ENCODE peak calls at places on chromosomes 2 and 18, in five cellular contexts. H is HFF-Myc, U is epithelial cell of esophagus, F is right cardiac atrium, A is upper lobe of right lung. I is an unnamed sample.

GRCh38 chr18:46630160-46630559 is 26.9 kb downstream of the LOXHD1 start:
- DNase-seq in U (peak; percentile 13), H (peak; percentile 38), A (no peak), F (no peak), I (no peak)

GRCh38 chr2:70895249-70895648 is 40.5 kb upstream of the ATP6V1B1 start:
- DNase-seq in A (no peak), U (no peak), F (no peak), H (no peak), I (no peak)

GRCh38 chr2:57842531-57842930 is 204.1 kb upstream of the VRK2 start:
- DNase-seq in A (no peak), U (peak; percentile 43), H (peak; percentile 2), F (no peak), I (peak; percentile 37)

GRCh38 chr2:133975676-133976428 is 278.0 kb upstream of the MGAT5 start:
- DNase-seq in A (no peak), H (no peak), U (no peak), F (no peak), I (no peak)

GRCh38 chr2:41899189-41899588 is 148.6 kb upstream of the PKDCC start:
- DNase-seq in H (no peak), A (no peak), F (no peak), U (peak; percentile 87), I (no peak)

GRCh38 chr2:71679481-71679880 is 226.1 kb downstream of the DYSF start:
- DNase-seq in U (no peak), A (no peak), F (no peak), H (no peak), I (no peak)

GRCh38 chr18:31563778-31564177 is 27.9 kb upstream of the TTR start:
- DNase-seq in F (no peak), U (peak; percentile 18), H (no peak), A (no peak), I (no peak)

GRCh38 chr18:12434541-12434929 is 26.8 kb downstream of the PRELID3A start:
- DNase-seq in A (no peak), U (no peak), H (no peak), F (no peak), I (no peak)

GRCh38 chr18:12686100-12686499 is 16.4 kb downstream of the CEP76 start:
- DNase-seq in H (no peak), A (no peak), U (peak; percentile 58), F (no peak), I (no peak)

GRCh38 chr18:49510393-49511115 is 23.5 kb upstream of the C18orf32 start:
- DNase-seq in U (peak; percentile 62), H (no peak), F (peak; percentile 69), A (no peak), I (no peak)

GRCh38 chr2:3738454-3738853 is 35.1 kb downstream of the DCDC2C start:
- DNase-seq in F (no peak), H (no peak), U (peak; percentile 23), A (no peak), I (no peak)

GRCh38 chr2:212032536-212033219 is 505.9 kb downstream of the ERBB4 start:
- DNase-seq in H (no peak), A (no peak), F (no peak), U (peak; percentile 56), I (no peak)

GRCh38 chr2:105237045-105237765 is 4.3 kb upstream of the GPR45 start:
- DNase-seq in U (no peak), A (no peak), F (peak; percentile 42), H (no peak), I (no peak)

GRCh38 chr2:219384872-219385271 is 2.8 kb downstream of the DNPEP start:
- DNase-seq in U (no peak), F (no peak), H (no peak), A (peak; percentile 29), I (no peak)

GRCh38 chr2:70498054-70498453 is 55.6 kb downstream of the TGFA start:
- DNase-seq in F (no peak), H (no peak), U (peak; percentile 47), A (no peak), I (no peak)

DNA sequence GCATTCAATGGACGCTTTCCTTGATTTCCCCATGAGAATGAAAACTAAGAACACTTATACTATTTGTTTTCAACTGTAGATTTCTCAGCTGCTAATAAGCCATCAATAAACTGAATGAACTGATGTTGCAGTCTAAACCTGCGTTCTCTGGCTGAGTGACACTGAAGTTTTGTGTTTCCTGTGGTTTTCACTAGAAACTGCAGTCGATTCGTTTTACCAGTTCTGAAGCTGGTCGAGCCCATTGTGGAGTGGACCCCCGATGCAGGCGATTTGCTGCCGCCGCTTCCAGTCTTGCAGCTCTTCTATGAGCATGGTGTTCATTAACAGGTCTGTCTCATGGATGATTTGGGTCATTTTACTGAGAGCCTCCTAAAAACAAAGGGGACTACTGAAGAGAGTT is 50.6 kb upstream of the STAT1 start:
- DNase-seq in H (no peak), A (no peak), F (peak; percentile 33), U (no peak), I (no peak)
- H3K4me3 ChIP-seq in H (no peak overlapping the region), A (peak overlapping the region; percentile 20), F (no peak overlapping the region), U (no peak overlapping the region), I (no peak overlapping the region)

GRCh38 chr2:197191177-197191947 is 119.2 kb downstream of the ANKRD44 start:
- DNase-seq in A (no peak), U (peak; percentile 67), F (no peak), H (no peak), I (no peak)

GRCh38 chr2:197189770-197190434 is 120.7 kb downstream of the ANKRD44 start:
- DNase-seq in H (no peak), F (no peak), U (no peak), A (no peak), I (no peak)

GRCh38 chr2:197195591-197195990 is 115.0 kb downstream of the ANKRD44 start:
- DNase-seq in H (no peak), F (no peak), U (no peak), A (no peak), I (no peak)

GRCh38 chr2:197196737-197197136 is 113.8 kb downstream of the ANKRD44 start:
- DNase-seq in A (no peak), U (peak; percentile 21), H (no peak), F (no peak), I (no peak)

DNA sequence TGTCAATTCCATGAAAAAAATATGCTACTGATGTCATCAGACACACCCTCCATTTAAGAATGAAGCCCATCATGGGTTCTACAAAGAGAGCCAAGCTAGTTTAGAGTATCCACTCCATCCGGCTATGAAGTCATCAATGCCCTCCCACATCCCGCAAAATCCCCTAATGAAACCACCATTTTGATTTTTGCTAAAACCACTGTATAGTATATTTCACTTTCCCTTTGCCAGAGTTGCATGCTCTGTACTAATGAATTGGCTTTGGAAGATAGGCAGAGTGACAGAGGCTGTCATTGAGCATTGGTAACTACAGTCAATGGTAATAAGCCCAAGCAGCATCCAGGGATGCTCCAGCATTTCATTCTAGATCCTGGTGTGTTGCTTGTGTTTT is 118.6 kb downstream of the ANKRD44 start:
- DNase-seq in H (no peak), F (no peak), U (no peak), A (no peak), I (no peak)
- H3K4me3 ChIP-seq in H (no peak overlapping the region), F (no peak overlapping the region), U (no peak overlapping the region), A (no peak overlapping the region), I (no peak overlapping the region)

GRCh38 chr2:181126311-181126710 is 145.9 kb downstream of the UBE2E3 start:
- DNase-seq in A (no peak), H (no peak), F (no peak), U (no peak), I (no peak)
- H3K4me3 ChIP-seq in A (no peak overlapping the region), H (no peak overlapping the region), F (no peak overlapping the region), U (no peak overlapping the region), I (no peak overlapping the region)

DNA sequence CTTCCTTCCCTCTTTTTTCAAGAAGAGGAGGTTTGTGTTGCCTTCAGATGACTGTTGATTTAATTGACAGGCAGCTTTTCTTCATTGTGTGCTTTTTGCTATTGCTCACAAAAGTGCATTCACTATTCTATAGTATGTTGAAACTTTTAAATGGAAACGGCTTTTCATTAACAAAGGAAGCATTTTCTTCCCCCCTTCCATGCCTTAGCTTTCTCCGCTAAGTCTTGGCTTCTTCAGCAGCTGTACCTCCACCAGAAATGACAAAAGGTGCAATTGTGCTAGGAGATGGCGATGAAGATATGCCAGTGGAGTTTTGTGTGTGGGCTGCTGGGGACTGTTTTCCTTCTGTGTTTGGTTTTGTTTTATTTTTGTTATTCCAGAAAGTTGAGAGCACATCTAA is 52.9 kb downstream of the TAF1B start:
- DNase-seq in A (no peak), H (no peak), F (no peak), U (no peak), I (no peak)
- H3K4me3 ChIP-seq in A (no peak overlapping the region), H (no peak overlapping the region), F (no peak overlapping the region), U (peak overlapping the region; percentile 1), I (no peak overlapping the region)

GRCh38 chr18:77250501-77250925 is 865 bp downstream of the GALR1 start:
- DNase-seq in F (no peak), H (no peak), A (no peak), U (no peak), I (no peak)
- H3K4me3 ChIP-seq in F (no peak overlapping the region), H (no peak overlapping the region), A (no peak overlapping the region), U (no peak overlapping the region), I (no peak overlapping the region)

GRCh38 chr2:204451766-204452165 is 93.5 kb upstream of the PARD3B start:
- DNase-seq in A (no peak), H (no peak), F (no peak), U (no peak), I (no peak)

GRCh38 chr2:204454672-204455380 is 90.4 kb upstream of the PARD3B start:
- DNase-seq in F (no peak), A (no peak), H (no peak), U (no peak), I (no peak)

GRCh38 chr2:204453730-204454167 is 91.5 kb upstream of the PARD3B start:
- DNase-seq in A (peak; percentile 73), H (peak; percentile 40), F (peak; percentile 76), U (no peak), I (no peak)

GRCh38 chr2:204447722-204448121 is 97.6 kb upstream of the PARD3B start:
- DNase-seq in A (no peak), F (no peak), U (no peak), H (no peak), I (no peak)

GRCh38 chr2:204452464-204453023 is 92.7 kb upstream of the PARD3B start:
- DNase-seq in U (peak; percentile 91), F (peak; percentile 55), A (no peak), H (peak; percentile 99), I (peak; percentile 99)
- H3K4me3 ChIP-seq in U (no peak overlapping the region), F (no peak overlapping the region), A (no peak overlapping the region), H (no peak overlapping the region), I (no peak overlapping the region)

DNA sequence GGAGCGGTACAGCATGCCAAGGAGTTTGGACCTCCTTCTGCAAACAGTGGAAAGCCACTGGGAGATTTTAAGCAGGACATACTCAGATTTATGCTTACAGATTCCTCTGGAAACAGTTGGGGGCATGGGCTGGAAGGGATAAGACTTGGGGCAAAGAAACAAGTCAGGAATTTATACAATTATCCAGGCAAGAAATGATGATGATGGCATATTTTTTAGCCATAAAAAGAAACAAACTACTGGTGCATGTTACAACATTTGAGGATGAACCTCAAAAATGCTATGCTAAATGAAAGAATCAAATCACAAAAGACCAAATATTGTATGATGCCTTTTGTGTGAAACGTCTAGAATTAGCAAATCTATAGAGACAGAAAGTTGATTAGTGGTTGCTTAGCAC is 13.5 kb upstream of the VIT start:
- DNase-seq in H (no peak), F (no peak), U (no peak), A (no peak), I (no peak)
- H3K4me3 ChIP-seq in H (no peak overlapping the region), F (no peak overlapping the region), U (no peak overlapping the region), A (no peak overlapping the region), I (no peak overlapping the region)

I was measured in epithelial cell of proximal tubule.